ENCODE peak calls at places on chromosomes 1 and 21, in six cellular contexts. A is CD4-positive, alpha-beta memory T cell; O is EL; J is HCT116; H is cortex of kidney; T is GM23248. Z is an unnamed sample.

GRCh38 chr1:45337630-45338320 is 2.2 kb upstream of the TOE1 start:
- DNase-seq in H (no peak), J (no peak), T (no peak), O (no peak), A (no peak), Z (no peak)

GRCh38 chr1:37448691-37449417 is 25.5 kb upstream of the ZC3H12A start:
- DNase-seq in J (no peak), H (no peak), O (peak; percentile 74), A (no peak), T (peak; percentile 60), Z (no peak)

GRCh38 chr1:245748246-245748645 is 593.5 kb downstream of the KIF26B start:
- DNase-seq in A (no peak), O (no peak), J (no peak), H (no peak), T (no peak), Z (no peak)

GRCh38 chr21:42521805-42522204 is 8.2 kb downstream of the SLC37A1 start:
- DNase-seq in T (no peak), H (no peak), J (no peak), O (no peak), A (no peak), Z (no peak)

GRCh38 chr1:107821340-107821739 is 143.6 kb downstream of the VAV3 start:
- DNase-seq in H (no peak), O (no peak), T (no peak), A (no peak), J (no peak), Z (no peak)

GRCh38 chr1:13828454-13829151 is 128.6 kb downstream of the PRDM2 start:
- DNase-seq in O (no peak), J (peak; percentile 43), A (no peak), T (peak; percentile 24), H (no peak), Z (no peak)

GRCh38 chr1:93668121-93668520 is 13.5 kb downstream of the BCAR3 start:
- DNase-seq in H (no peak), O (no peak), A (no peak), J (no peak), T (no peak), Z (no peak)

GRCh38 chr1:47987601-47988000 is 9.6 kb downstream of the TRABD2B start:
- DNase-seq in J (no peak), A (no peak), T (no peak), O (no peak), H (no peak), Z (no peak)

GRCh38 chr1:210170220-210170619 is 62.4 kb upstream of the SERTAD4 start:
- DNase-seq in J (no peak), H (no peak), O (no peak), A (no peak), T (no peak), Z (no peak)

GRCh38 chr21:46291561-46291960 is 5.4 kb downstream of the YBEY start:
- DNase-seq in O (no peak), T (no peak), A (no peak), H (no peak), J (no peak), Z (no peak)

GRCh38 chr21:34157456-34158025 is 84.2 kb downstream of the MRPS6 start:
- DNase-seq in A (no peak), T (no peak), O (no peak), H (no peak), J (no peak), Z (no peak)

GRCh38 chr1:77227383-77227782 is 8.2 kb upstream of the PIGK start:
- DNase-seq in A (no peak), T (no peak), O (no peak), H (no peak), J (no peak), Z (no peak)

GRCh38 chr1:108570128-108570527 is 10.2 kb downstream of the EEIG2 start:
- DNase-seq in T (peak; percentile 27), O (peak; percentile 38), J (peak; percentile 15), A (peak; percentile 39), H (no peak), Z (no peak)

GRCh38 chr1:204102029-204102611 is 29.2 kb downstream of the SOX13 start:
- DNase-seq in H (no peak), T (no peak), J (no peak), O (no peak), A (no peak), Z (no peak)

GRCh38 chr1:54126271-54126815 is 26.5 kb downstream of the CDCP2 start:
- DNase-seq in J (no peak), T (no peak), H (no peak), A (no peak), O (no peak), Z (no peak)